ENCODE peak calls at places on chromosomes 12 and 14, in five cellular contexts. R is ovary, G is progenitor cell of endocrine pancreas, N is left cardiac atrium, P is HTR-8/SVneo. H is an unnamed sample.

GRCh38 chr12:102824218-102824835 is 92.7 kb downstream of the PAH start:
- DNase-seq in R (peak), N (peak), G (peak), P (peak), H (peak)

GRCh38 chr14:38089123-38089522 is 118.6 kb upstream of the SSTR1 start:
- DNase-seq in P (no peak), G (no peak), N (no peak), R (no peak), H (no peak)

GRCh38 chr14:54127526-54127925 is 170.9 kb upstream of the BMP4 start:
- DNase-seq in R (no peak), N (no peak), P (no peak), G (no peak), H (no peak)

GRCh38 chr12:12442548-12443071 is 85.7 kb downstream of the BORCS5 start:
- DNase-seq in G (no peak), R (no peak), P (no peak), N (no peak), H (peak)

GRCh38 chr14:71411766-71412165 is 504.5 kb downstream of the PCNX1 start:
- DNase-seq in N (no peak), P (no peak), R (no peak), G (no peak), H (no peak)

GRCh38 chr12:65536876-65537661 is 258.6 kb downstream of the MSRB3 start:
- DNase-seq in P (peak), G (no peak), N (no peak), R (no peak), H (peak)

GRCh38 chr14:103332143-103332919 is 1.7 kb upstream of the EIF5 start:
- DNase-seq in N (no peak), G (no peak), R (no peak), P (no peak), H (no peak)

GRCh38 chr14:80202888-80203562 is 8.3 kb downstream of the DIO2 start:
- DNase-seq in G (no peak), R (no peak), N (no peak), P (no peak), H (no peak)

GRCh38 chr14:77157716-77158115 is 16.1 kb upstream of the ZDHHC22 start:
- DNase-seq in P (no peak), R (no peak), N (no peak), G (no peak), H (no peak)